ENCODE peak calls at places on chromosomes 5 and 9, in six cellular contexts. I is astrocyte of the spinal cord, R is uterus, J is cerebellar nuclear complex, A is keratinocyte, B is ELF-1. T is an unnamed sample.

GRCh38 chr9:34707130-34707529 is 2.8 kb downstream of the CCL21 start:
- DNase-seq in I (no peak), A (no peak), B (no peak), J (no peak), R (no peak), T (no peak)

GRCh38 chr9:114687034-114687433 is 5.0 kb upstream of the TEX48 start:
- DNase-seq in J (no peak), B (no peak), R (no peak), A (no peak), I (peak), T (no peak)

GRCh38 chr5:14131855-14132503 is 11.2 kb upstream of the TRIO start:
- DNase-seq in B (no peak), A (no peak), I (no peak), J (no peak), R (no peak), T (no peak)

GRCh38 chr5:96654209-96654608 is 8.0 kb upstream of the CAST start:
- DNase-seq in B (no peak), R (no peak), I (no peak), A (no peak), J (no peak), T (no peak)

GRCh38 chr9:978117-978830 is 1.8 kb downstream of the DMRT3 start:
- DNase-seq in J (no peak), B (no peak), R (no peak), A (no peak), I (no peak), T (no peak)

GRCh38 chr5:53429706-53430105 is 50.7 kb upstream of the FST start:
- DNase-seq in R (no peak), J (no peak), B (no peak), I (peak), A (no peak), T (no peak)

GRCh38 chr5:1429501-1429900 is 15.7 kb downstream of the SLC6A3 start:
- DNase-seq in I (no peak), R (no peak), B (no peak), A (no peak), J (no peak), T (no peak)

GRCh38 chr9:74025402-74025894 is 471.7 kb upstream of the RORB start:
- DNase-seq in A (no peak), J (no peak), B (no peak), R (no peak), I (peak), T (no peak)

GRCh38 chr5:145943674-145944121 is 7.3 kb downstream of the SH3RF2 start:
- DNase-seq in I (no peak), R (no peak), J (no peak), A (no peak), B (no peak), T (no peak)

GRCh38 chr5:181111010-181111409 is 20.0 kb downstream of the OR2V1 start:
- DNase-seq in B (no peak), R (no peak), I (no peak), A (no peak), J (no peak), T (no peak)

GRCh38 chr5:65828507-65828906 is 97.9 kb upstream of the ERBIN start:
- DNase-seq in R (no peak), I (no peak), B (no peak), A (no peak), J (no peak), T (no peak)

T was measured in activated naive CD8-positive, alpha-beta T cell treated with anti-CD3 and anti-CD28 coated beads, Interleukin-2, amount 50 U/mL, for 24 hours.